ENCODE peak calls at places on chromosomes 13 and 19, in ten cellular contexts. C is activated CD4-positive, CD25-positive, alpha-beta regulatory T cell treated with anti-CD3 and anti-CD28 coated beads, Interleukin-2, amount 50 U/mL, for 72 hours; Q is lung microvascular endothelial cell; W is M059J; B is stimulated activated naive CD4-positive, alpha-beta T cell; M is heart left ventricle; T is WTC11; R is iris pigment epithelial cell; U is activated CD8-positive, alpha-beta memory T cell treated with anti-CD3 and anti-CD28 coated beads for 24 hours; F is activated naive CD4-positive, alpha-beta T cell treated with anti-CD3 and anti-CD28 coated beads for 36 hours. K is an unnamed sample.

GRCh38 chr19:51407631-51408131 is 9.8 kb downstream of the SIGLEC10 start:
- DNase-seq in C (no peak), Q (peak), W (peak), B (no peak), M (no peak), T (peak), R (peak), U (peak), F (peak), K (no peak)

GRCh38 chr19:14006766-14007562 is 844 bp upstream of the RFX1 start:
- DNase-seq in C (no peak), Q (no peak), W (no peak), B (no peak), M (peak), T (peak), R (peak), U (peak), F (no peak), K (no peak)

GRCh38 chr13:54733639-54734038 is 1705.0 kb downstream of the OLFM4 start:
- DNase-seq in C (no peak), Q (no peak), W (no peak), B (no peak), M (no peak), T (peak), R (no peak), U (no peak), F (no peak), K (no peak)

GRCh38 chr19:21314676-21315075 is 14.5 kb downstream of the ZNF708 start:
- DNase-seq in C (no peak), Q (peak), W (peak), B (no peak), M (no peak), T (no peak), R (peak), U (no peak), F (no peak), K (no peak)

GRCh38 chr13:45961468-45961867 is 91.1 kb downstream of the ZC3H13 start:
- DNase-seq in C (no peak), Q (no peak), W (no peak), B (no peak), M (no peak), T (no peak), R (no peak), U (no peak), F (no peak), K (no peak)

GRCh38 chr13:48733739-48734329 is 80.1 kb downstream of the CYSLTR2 start:
- DNase-seq in C (no peak), Q (no peak), W (peak), B (no peak), M (no peak), T (no peak), R (no peak), U (no peak), F (no peak), K (no peak)

GRCh38 chr13:20206065-20206725 is 13.5 kb upstream of the GJB2 start:
- DNase-seq in C (no peak), Q (no peak), W (no peak), B (no peak), M (no peak), T (no peak), R (no peak), U (no peak), F (no peak), K (no peak)

GRCh38 chr13:76967031-76967430 is 18.7 kb downstream of the ACOD1 start:
- DNase-seq in C (no peak), Q (no peak), W (no peak), B (no peak), M (no peak), T (no peak), R (no peak), U (no peak), F (no peak), K (no peak)

GRCh38 chr13:43805681-43806128 is 18.9 kb upstream of the ENOX1 start:
- DNase-seq in C (no peak), Q (no peak), W (no peak), B (no peak), M (no peak), T (no peak), R (peak), U (no peak), F (no peak), K (no peak)

GRCh38 chr13:33355470-33355869 is 69.9 kb upstream of the STARD13 start:
- DNase-seq in C (no peak), Q (no peak), W (no peak), B (no peak), M (no peak), T (no peak), R (peak), U (no peak), F (no peak), K (peak)

GRCh38 chr13:33352023-33352422 is 66.5 kb upstream of the STARD13 start:
- DNase-seq in C (no peak), Q (no peak), W (no peak), B (no peak), M (no peak), T (no peak), R (no peak), U (no peak), F (no peak), K (no peak)

GRCh38 chr13:63605962-63606361 is 2190.3 kb upstream of the PCDH20 start:
- DNase-seq in C (no peak), Q (no peak), W (no peak), B (no peak), M (no peak), T (no peak), R (peak), U (no peak), F (no peak), K (no peak)

GRCh38 chr13:40490086-40490723 is 176.2 kb downstream of the FOXO1 start:
- DNase-seq in C (no peak), Q (no peak), W (no peak), B (peak), M (no peak), T (no peak), R (no peak), U (peak), F (peak), K (peak)

GRCh38 chr13:39370554-39370953 is 232.4 kb downstream of the LHFPL6 start:
- DNase-seq in C (no peak), Q (no peak), W (no peak), B (no peak), M (peak), T (no peak), R (no peak), U (no peak), F (no peak), K (no peak)

K was measured in SK-N-MC.